ENCODE peak calls at places on chromosomes 13 and 19, in six cellular contexts. X is GM12892, S is SK-N-SH, E is H1, L is K562, I is HepG2. W is an unnamed sample.

GRCh38 chr19:44741841-44742352 is 6.6 kb upstream of the BCL3 start:
- DNase-seq in X (no peak), S (peak; percentile 65), E (no peak), L (peak; percentile 62), I (peak; percentile 78), W (no peak)

GRCh38 chr19:38686530-38686888 is 39.1 kb downstream of the ACTN4 start:
- DNase-seq in X (no peak), S (no peak), E (no peak), L (peak; percentile 36), I (no peak), W (no peak)

GRCh38 chr19:38707512-38708114 is 36.7 kb downstream of the CAPN12 start:
- DNase-seq in X (no peak), S (no peak), E (no peak), L (no peak), I (peak; percentile 48), W (no peak)

GRCh38 chr13:112849500-112849899 is 119.5 kb upstream of the MCF2L start:
- DNase-seq in X (no peak), S (peak; percentile 49), E (no peak), L (no peak), I (peak; percentile 26), W (no peak)

GRCh38 chr19:48480151-48480475 is 10.9 kb downstream of the CYTH2 start:
- DNase-seq in X (no peak), S (no peak), E (no peak), L (no peak), I (no peak), W (no peak)

GRCh38 chr13:72645521-72645920 is 81.9 kb downstream of the MZT1 start:
- DNase-seq in X (no peak), S (no peak), E (no peak), L (no peak), I (no peak), W (no peak)

GRCh38 chr19:49152218-49152550 is 3.0 kb downstream of the HRC start:
- DNase-seq in X (no peak), S (no peak), E (no peak), L (peak; percentile 4), I (no peak), W (no peak)

GRCh38 chr13:30142502-30143211 is 164.7 kb downstream of the KATNAL1 start:
- DNase-seq in X (no peak), S (peak; percentile 75), E (no peak), L (no peak), I (peak; percentile 6), W (no peak)

GRCh38 chr19:55340144-55340783 is 588 bp downstream of the KMT5C start:
- DNase-seq in X (no peak), S (peak; percentile 63), E (no peak), L (peak; percentile 38), I (no peak), W (no peak)

GRCh38 chr19:18633321-18633720 is 3.5 kb upstream of the KLHL26 start:
- DNase-seq in X (no peak), S (peak; percentile 50), E (no peak), L (no peak), I (no peak), W (no peak)

GRCh38 chr19:46040952-46041500 is at the start of gene IGFL4:
- DNase-seq in X (no peak), S (no peak), E (no peak), L (peak; percentile 14), I (no peak), W (no peak)

GRCh38 chr19:10817291-10818038 is 18.5 kb downstream of the TMED1 start:
- DNase-seq in X (no peak), S (peak; percentile 88), E (no peak), L (no peak), I (no peak), W (no peak)

GRCh38 chr19:39568604-39569003 is 28.6 kb upstream of the EID2 start:
- DNase-seq in X (no peak), S (no peak), E (no peak), L (no peak), I (peak; percentile 27), W (no peak)

GRCh38 chr19:50893047-50893737 is 18.0 kb downstream of the KLK4 start:
- DNase-seq in X (no peak), S (peak; percentile 66), E (no peak), L (peak; percentile 63), I (no peak), W (no peak)

GRCh38 chr19:18764591-18765051 is 26.5 kb downstream of the COMP start:
- DNase-seq in X (no peak), S (no peak), E (no peak), L (no peak), I (no peak), W (no peak)

GRCh38 chr13:23428183-23428528 is 5.3 kb downstream of the SACS start:
- DNase-seq in X (no peak), S (no peak), E (no peak), L (no peak), I (no peak), W (no peak)

GRCh38 chr13:84641491-84641890 is 759.2 kb upstream of the SLITRK1 start:
- DNase-seq in X (no peak), S (no peak), E (no peak), L (no peak), I (no peak), W (no peak)

GRCh38 chr19:51417107-51417806 is at the start of gene SIGLEC10:
- DNase-seq in X (peak; percentile 69), S (no peak), E (no peak), L (peak; percentile 15), I (no peak), W (peak; percentile 80)

GRCh38 chr19:49338691-49339363 is 3.6 kb downstream of the CD37 start:
- DNase-seq in X (no peak), S (peak; percentile 68), E (peak; percentile 90), L (peak; percentile 98), I (no peak), W (no peak)

DNA sequence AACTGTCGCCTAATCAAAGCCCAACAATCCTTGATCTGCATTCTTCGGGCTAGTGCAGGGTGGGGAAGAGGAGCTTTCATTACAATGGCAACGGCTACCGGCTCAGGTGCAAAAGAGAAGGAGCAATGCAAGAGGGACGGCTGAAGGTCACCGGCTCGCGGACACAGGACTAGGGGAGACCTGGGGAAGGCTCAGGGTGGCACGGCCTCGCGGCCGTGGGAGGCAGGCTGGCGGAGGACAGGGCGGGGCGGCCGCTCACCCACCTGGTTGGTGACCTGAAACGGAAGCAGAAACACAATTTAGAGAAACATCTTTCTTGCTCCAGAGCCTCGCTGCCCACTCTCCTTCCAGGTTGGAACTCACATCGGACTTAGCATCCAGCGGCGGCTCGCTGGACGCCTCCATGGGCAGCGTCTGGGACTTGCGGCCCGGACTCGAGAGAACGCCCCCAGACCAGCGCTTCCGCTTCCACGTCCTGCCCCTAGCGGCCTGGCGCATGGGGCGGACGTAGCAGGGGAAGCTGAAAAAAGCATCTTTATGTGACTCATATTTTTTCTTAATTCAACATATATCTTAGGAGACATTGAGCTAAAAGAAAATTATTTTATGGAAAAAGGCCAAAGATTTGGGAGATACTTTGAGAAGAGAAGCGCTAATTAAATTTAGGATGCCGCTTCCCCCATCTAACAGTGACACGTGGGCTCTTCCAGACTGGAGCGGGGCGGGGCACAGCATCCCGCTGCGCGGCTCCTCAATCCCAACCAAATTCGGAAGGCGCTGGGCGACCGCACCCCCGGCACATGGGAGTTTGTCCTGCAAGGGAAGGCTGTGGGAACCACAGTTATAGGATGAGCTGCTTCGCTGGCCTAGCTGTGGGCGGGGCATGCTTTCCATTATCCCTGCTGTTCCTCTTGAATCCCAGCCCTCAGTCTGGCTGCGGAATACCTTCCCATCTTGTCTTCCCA is at the start of gene COMMD6:
- DNase-seq in X (peak; percentile 79), S (peak; percentile 91), E (peak; percentile 91), L (peak; percentile 76), I (peak; percentile 72), W (peak; percentile 76)
- TF ChIP-seq POLR2AphosphoS5 in X (peak; percentile 91), S (peak; percentile 94), E (peak; percentile 78), L (peak; percentile 39), I (peak; percentile 89), W (peak; percentile 91)

DNA sequence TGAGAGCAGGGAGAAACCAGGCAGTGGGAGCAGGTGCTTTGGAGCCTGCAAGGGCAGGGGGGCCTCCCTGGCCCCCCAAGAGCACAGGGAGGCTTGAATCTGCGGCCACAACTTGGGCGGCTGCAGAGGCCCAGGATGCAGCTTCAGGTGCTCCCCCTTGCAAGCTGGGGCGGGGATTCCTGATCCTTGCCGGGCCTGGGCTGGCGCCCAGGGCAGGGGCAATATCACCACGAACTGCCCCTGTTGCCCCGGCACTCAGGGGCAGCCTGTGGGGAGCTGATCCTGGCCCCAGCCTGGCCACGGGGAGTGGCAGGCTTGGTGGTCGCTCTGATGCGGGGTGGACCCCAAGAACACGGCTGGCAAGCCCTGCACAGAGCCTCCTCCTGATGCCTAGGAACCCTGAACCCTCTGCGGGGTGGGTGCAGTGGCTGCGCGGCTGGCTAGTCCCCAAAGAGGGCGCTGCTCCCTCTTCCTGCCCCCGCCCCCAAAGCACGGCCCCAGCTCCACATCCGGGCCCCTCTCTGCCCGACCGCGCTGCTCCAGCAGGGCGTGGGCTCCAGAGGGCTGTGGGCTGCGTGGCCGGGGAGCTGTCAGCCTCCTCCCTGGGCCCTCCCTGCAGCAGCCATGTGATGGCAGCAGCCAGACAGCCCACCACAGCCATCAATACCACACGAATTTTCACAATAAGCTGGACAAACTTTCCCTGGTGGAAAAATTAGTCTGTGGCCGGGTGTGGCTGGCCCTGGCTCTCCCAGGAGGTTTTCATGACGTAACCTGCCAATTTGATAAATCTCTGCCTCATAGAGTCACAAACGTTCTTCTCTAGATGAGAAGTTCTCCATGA is 21.0 kb downstream of the TNFSF9 start:
- DNase-seq in X (peak; percentile 90), S (peak; percentile 70), E (no peak), L (peak; percentile 86), I (peak; percentile 45), W (peak; percentile 86)
- TF ChIP-seq TAF1 in X (no peak), S (no peak), E (no peak), L (no peak), I (peak; percentile 12), W (no peak)

GRCh38 chr19:3364501-3364858 is 1.9 kb upstream of the NFIC start:
- DNase-seq in X (no peak), S (no peak), E (no peak), L (no peak), I (no peak), W (no peak)

GRCh38 chr19:3365093-3365446 is 1.3 kb upstream of the NFIC start:
- DNase-seq in X (no peak), S (no peak), E (no peak), L (no peak), I (no peak), W (no peak)

GRCh38 chr19:3366104-3366760 is at the start of gene NFIC:
- DNase-seq in X (peak; percentile 64), S (peak; percentile 84), E (no peak), L (peak; percentile 80), I (no peak), W (no peak)

GRCh38 chr19:3366761-3367571 is 583 bp downstream of the NFIC start:
- DNase-seq in X (peak; percentile 57), S (peak; percentile 86), E (no peak), L (peak; percentile 74), I (no peak), W (no peak)

GRCh38 chr19:3365447-3366103 is 808 bp upstream of the NFIC start:
- DNase-seq in X (no peak), S (peak; percentile 82), E (no peak), L (no peak), I (no peak), W (no peak)
- TF ChIP-seq POLR2AphosphoS5 in X (no peak), S (no peak), E (no peak), L (no peak), I (no peak), W (no peak)

DNA sequence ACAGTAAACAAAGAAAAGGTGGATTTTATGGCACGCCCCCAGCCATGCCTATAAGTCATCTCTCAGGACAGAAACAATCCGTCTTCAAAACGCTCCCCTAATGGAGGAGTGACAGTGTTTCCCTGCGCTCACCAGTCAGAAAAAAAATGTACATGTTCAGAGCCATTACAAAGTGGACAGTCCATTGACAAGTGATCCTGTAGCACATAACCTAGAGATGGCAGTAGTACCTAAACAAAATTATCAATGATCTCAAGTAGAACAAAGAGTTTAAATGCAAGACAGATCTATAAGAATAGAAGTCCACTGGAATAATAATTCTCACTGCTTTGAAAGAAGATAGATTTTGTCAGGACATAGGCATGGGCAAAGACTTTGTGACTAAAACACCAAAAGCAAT is 891.6 kb upstream of the MIR17HG start:
- DNase-seq in X (no peak), S (no peak), E (no peak), L (no peak), I (no peak), W (no peak)
- TF ChIP-seq TAF1 in X (no peak), S (no peak), E (no peak), L (no peak), I (no peak), W (no peak)